ENCODE peak calls at places on chromosomes 4 and X, in nine cellular contexts. M is GM23248; P is mucosa of gallbladder; U is hypothalamus; Q is activated CD8-positive, alpha-beta memory T cell treated with anti-CD3 and anti-CD28 coated beads for 4 hours; L is ACHN; R is NCI-H69; H is tibial artery; B is RKO. T is an unnamed sample.

GRCh38 chr4:81454953-81455352 is 16.8 kb downstream of the RASGEF1B start:
- DNase-seq in R (no peak), M (no peak), P (no peak), U (no peak), B (no peak), L (no peak), Q (no peak), H (no peak), T (no peak)

GRCh38 chrX:118526149-118526548 is 30.5 kb downstream of the DOCK11 start:
- DNase-seq in Q (no peak), M (no peak), L (no peak), U (no peak), R (peak), P (no peak), H (no peak), B (no peak), T (no peak)

GRCh38 chrX:115690554-115691216 is 129.7 kb downstream of the PLS3 start:
- DNase-seq in Q (no peak), H (peak), R (peak), P (peak), U (peak), B (peak), L (peak), M (peak), T (peak)

GRCh38 chr4:2159931-2160330 is 82.0 kb downstream of the HAUS3 start:
- DNase-seq in P (no peak), U (no peak), H (no peak), L (no peak), M (no peak), R (no peak), Q (no peak), B (no peak), T (no peak)

GRCh38 chr4:165293927-165294649 is 33.4 kb upstream of the MSMO1 start:
- DNase-seq in R (peak), B (no peak), Q (no peak), P (no peak), U (no peak), H (no peak), L (no peak), M (no peak), T (no peak)

GRCh38 chr4:130124066-130124465 is 1028.1 kb downstream of the C4orf33 start:
- DNase-seq in M (no peak), U (no peak), H (no peak), R (no peak), B (no peak), Q (no peak), P (no peak), L (no peak), T (peak)

GRCh38 chrX:10756365-10756915 is 136.1 kb upstream of the MID1 start:
- DNase-seq in B (peak), R (no peak), P (no peak), U (no peak), L (peak), M (peak), H (no peak), Q (no peak), T (peak)

GRCh38 chr4:69760455-69760854 is at the start of gene SULT1B1:
- DNase-seq in P (peak), R (peak), B (no peak), L (no peak), M (peak), U (no peak), H (peak), Q (no peak), T (peak)

GRCh38 chrX:39335447-39336235 is 534.4 kb downstream of the MID1IP1 start:
- DNase-seq in P (peak), B (no peak), Q (no peak), M (no peak), L (no peak), R (peak), H (no peak), U (no peak), T (peak)

GRCh38 chr4:2911868-2912267 is 51.3 kb downstream of the NOP14 start:
- DNase-seq in R (no peak), M (no peak), H (no peak), U (no peak), B (no peak), P (no peak), Q (no peak), L (no peak), T (no peak)

GRCh38 chr4:2290974-2291704 is 29.2 kb upstream of the MXD4 start:
- DNase-seq in U (no peak), Q (peak), R (no peak), M (no peak), B (no peak), P (peak), H (no peak), L (no peak), T (no peak)

GRCh38 chr4:45283352-45283751 is 557.0 kb upstream of the GNPDA2 start:
- DNase-seq in P (no peak), U (no peak), Q (no peak), L (no peak), B (no peak), H (no peak), M (no peak), R (no peak), T (no peak)

GRCh38 chr4:127623755-127624087 is 9.0 kb upstream of the INTU start:
- DNase-seq in H (no peak), B (no peak), M (peak), U (peak), Q (no peak), L (no peak), R (peak), P (no peak), T (peak)

GRCh38 chr4:142925161-142925560 is 79.1 kb upstream of the INPP4B start:
- DNase-seq in R (no peak), U (no peak), Q (no peak), L (no peak), H (no peak), P (no peak), B (no peak), M (peak), T (peak)

GRCh38 chrX:118847676-118848075 is 24.1 kb downstream of the ZCCHC12 start:
- DNase-seq in H (no peak), Q (no peak), P (no peak), R (peak), L (peak), U (no peak), M (peak), B (peak), T (peak)

GRCh38 chr4:156767911-156768415 is 203.6 kb downstream of the PDGFC start:
- DNase-seq in R (no peak), U (no peak), L (no peak), B (no peak), Q (no peak), H (no peak), M (no peak), P (no peak), T (no peak)

GRCh38 chrX:11380187-11380586 is 87.0 kb downstream of the AMELX start:
- DNase-seq in R (no peak), Q (no peak), U (no peak), B (no peak), H (peak), L (no peak), P (no peak), M (peak), T (no peak)

GRCh38 chr4:154344686-154345085 is 146.9 kb downstream of the DCHS2 start:
- DNase-seq in P (no peak), Q (no peak), H (no peak), R (no peak), U (no peak), L (no peak), B (no peak), M (no peak), T (no peak)

GRCh38 chr4:57220734-57221133 is 110.5 kb upstream of the IGFBP7 start:
- DNase-seq in B (no peak), U (no peak), P (no peak), L (no peak), R (no peak), M (no peak), Q (no peak), H (no peak), T (no peak)

GRCh38 chrX:87517571-87518141 is at the start of gene KLHL4:
- DNase-seq in P (peak), B (peak), M (peak), U (peak), L (peak), H (no peak), R (no peak), Q (no peak), T (peak)

GRCh38 chrX:55908685-55909212 is 191.2 kb downstream of the RRAGB start:
- DNase-seq in B (no peak), M (peak), U (peak), Q (no peak), P (no peak), R (no peak), L (peak), H (peak), T (peak)

GRCh38 chr4:189198624-189199023 is 742.0 kb upstream of the FRG1 start:
- DNase-seq in B (no peak), R (no peak), P (no peak), H (no peak), Q (no peak), L (no peak), U (no peak), M (no peak), T (no peak)

T was measured in astrocyte of the hippocampus.